ENCODE peak calls at places on chromosomes 16 and 17, in nine cellular contexts. D, W, N, I, Q, E, L, Y and H are unnamed samples.

GRCh38 chr16:23634461-23635036 is 6.6 kb downstream of the PALB2 start:
- DNase-seq in I (no peak), N (no peak), Y (no peak), W (no peak), L (no peak), D (no peak), E (no peak), Q (no peak), H (no peak)

GRCh38 chr17:5210853-5211252 is 19.2 kb upstream of the ZNF594 start:
- DNase-seq in Y (no peak), Q (no peak), D (no peak), E (peak), W (no peak), N (no peak), I (no peak), L (no peak), H (no peak)

GRCh38 chr16:81574168-81574567 is 129.6 kb downstream of the CMIP start:
- DNase-seq in W (no peak), E (no peak), Q (peak), L (no peak), I (no peak), Y (no peak), D (no peak), N (no peak), H (no peak)

GRCh38 chr16:48321307-48322036 is 63.7 kb downstream of the SIAH1 start:
- DNase-seq in D (no peak), W (no peak), Y (no peak), Q (no peak), E (no peak), N (no peak), I (no peak), L (no peak), H (no peak)

GRCh38 chr16:84418056-84418849 is 49.9 kb downstream of the ATP2C2 start:
- DNase-seq in W (no peak), Q (no peak), I (no peak), Y (no peak), D (no peak), L (no peak), E (no peak), N (no peak), H (no peak)

GRCh38 chr17:74512624-74513084 is 18.6 kb downstream of the CD300LB start:
- DNase-seq in N (no peak), Q (no peak), L (no peak), Y (no peak), W (no peak), D (no peak), I (peak), E (no peak), H (peak)

GRCh38 chr17:63641678-63642077 is 19.5 kb downstream of the MAP3K3 start:
- DNase-seq in E (no peak), N (no peak), Y (peak), D (no peak), W (no peak), Q (peak), L (no peak), I (no peak), H (no peak)

GRCh38 chr16:6961704-6962103 is 370.9 kb upstream of the RBFOX1 start:
- DNase-seq in Q (no peak), N (no peak), L (no peak), Y (no peak), I (no peak), D (no peak), E (no peak), W (no peak), H (no peak)

GRCh38 chr17:54906713-54907112 is 6.1 kb downstream of the TOM1L1 start:
- DNase-seq in L (no peak), Q (no peak), Y (no peak), D (no peak), E (no peak), N (no peak), I (no peak), W (no peak), H (no peak)

GRCh38 chr16:12837756-12838155 is 34.1 kb upstream of the CPPED1 start:
- DNase-seq in W (no peak), I (no peak), Y (no peak), E (no peak), L (no peak), N (no peak), Q (no peak), D (no peak), H (no peak)

GRCh38 chr16:87363771-87364476 is 19.7 kb downstream of the FBXO31 start:
- DNase-seq in Q (peak), N (no peak), I (no peak), E (no peak), L (no peak), Y (peak), D (no peak), W (no peak), H (no peak)

GRCh38 chr17:42305543-42306384 is 17.5 kb downstream of the STAT5A start:
- DNase-seq in E (no peak), Q (no peak), W (peak), L (no peak), N (no peak), I (no peak), D (no peak), Y (no peak), H (no peak)

GRCh38 chr17:40547079-40547784 is 18.0 kb downstream of the CCR7 start:
- DNase-seq in W (peak), I (no peak), D (peak), Y (no peak), N (no peak), L (no peak), E (no peak), Q (no peak), H (no peak)

GRCh38 chr16:31064882-31065461 is 9.1 kb downstream of the ZNF668 start:
- DNase-seq in E (no peak), L (peak), I (peak), W (no peak), Y (no peak), N (peak), D (no peak), Q (peak), H (peak)

GRCh38 chr17:80516533-80516932 is 28.1 kb upstream of the RPTOR start:
- DNase-seq in L (no peak), E (no peak), I (no peak), Y (no peak), Q (no peak), D (no peak), N (no peak), W (no peak), H (no peak)

GRCh38 chr17:8438441-8438840 is 2.8 kb downstream of the NDEL1 start:
- DNase-seq in Q (no peak), L (no peak), D (no peak), I (no peak), N (no peak), Y (no peak), E (no peak), W (peak), H (no peak)

GRCh38 chr17:81276781-81277180 is 18.3 kb downstream of the SLC38A10 start:
- DNase-seq in L (no peak), E (no peak), Y (no peak), Q (peak), I (no peak), W (no peak), N (no peak), D (no peak), H (no peak)

GRCh38 chr17:34781571-34782108 is 179.6 kb downstream of the CCT6B start:
- DNase-seq in W (no peak), Q (no peak), D (no peak), I (no peak), E (no peak), N (no peak), L (no peak), Y (no peak), H (no peak)

GRCh38 chr17:32102697-32103096 is 39.6 kb upstream of the RHOT1 start:
- DNase-seq in Q (no peak), Y (no peak), E (no peak), W (no peak), I (no peak), D (no peak), N (no peak), L (no peak), H (no peak)

GRCh38 chr16:73047536-73048291 is at the start of gene ZFHX3:
- DNase-seq in N (no peak), Q (peak), E (peak), D (no peak), L (no peak), W (peak), I (peak), Y (peak), H (peak)

GRCh38 chr17:79185671-79186070 is 111.0 kb downstream of the ENGASE start:
- DNase-seq in L (no peak), D (no peak), Q (no peak), I (no peak), N (no peak), W (no peak), E (no peak), Y (no peak), H (no peak)

GRCh38 chr17:1645207-1646171 is at the start of gene SCARF1:
- DNase-seq in I (no peak), Y (peak), D (no peak), N (no peak), E (no peak), W (no peak), L (no peak), Q (peak), H (no peak)

GRCh38 chr16:12899529-12900168 is 1.7 kb upstream of the SHISA9 start:
- DNase-seq in E (no peak), N (no peak), D (no peak), L (no peak), I (no peak), Q (no peak), Y (no peak), W (no peak), H (no peak)

GRCh38 chr16:57503366-57503765 is 17.1 kb upstream of the DOK4 start:
- DNase-seq in I (no peak), Q (peak), W (no peak), L (no peak), D (no peak), E (no peak), N (no peak), Y (no peak), H (no peak)

GRCh38 chr17:7883781-7884386 is 4.7 kb upstream of the CHD3 start:
- DNase-seq in E (peak), L (no peak), Y (no peak), D (no peak), I (peak), W (peak), N (no peak), Q (no peak), H (peak)

GRCh38 chr17:14310584-14310983 is 9.7 kb downstream of the HS3ST3B1 start:
- DNase-seq in D (no peak), L (no peak), Y (no peak), Q (peak), N (no peak), W (no peak), I (no peak), E (no peak), H (no peak)

GRCh38 chr16:4314532-4315184 is 1.2 kb upstream of the GLIS2 start:
- DNase-seq in Q (peak), E (no peak), Y (peak), W (peak), D (no peak), L (no peak), I (no peak), N (no peak), H (peak)

GRCh38 chr17:10117581-10118001 is 80.8 kb downstream of the GAS7 start:
- DNase-seq in L (no peak), I (no peak), E (no peak), N (no peak), Y (peak), D (no peak), W (no peak), Q (peak), H (no peak)

GRCh38 chr16:54265558-54266213 is 20.9 kb downstream of the IRX3 start:
- DNase-seq in Y (no peak), E (no peak), L (no peak), D (no peak), W (no peak), N (no peak), I (no peak), Q (peak), H (no peak)

GRCh38 chr17:79784353-79785016 is 6.5 kb downstream of the CBX2 start:
- DNase-seq in Q (no peak), D (no peak), I (no peak), L (no peak), E (no peak), W (no peak), N (no peak), Y (no peak), H (no peak)

GRCh38 chr16:46620265-46621005 is 744 bp downstream of the SHCBP1 start:
- DNase-seq in W (no peak), Y (no peak), I (peak), D (no peak), E (peak), Q (no peak), L (no peak), N (no peak), H (peak)